ENCODE peak calls at places on chromosomes 16 and 17, in five cellular contexts. One of them, this sample, is unnamed.

GRCh38 chr16:53090591-53091507 is 36.1 kb downstream of the CHD9 start:
- DNase-seq in tibial artery: peak
- DNase-seq in testis: peak
- DNase-seq in left ventricle myocardium inferior: peak
- DNase-seq in HCT116: no peak
- DNase-seq in this sample: peak

GRCh38 chr17:45293413-45294211 is 23.2 kb downstream of the MAP3K14 start:
- DNase-seq in tibial artery: peak
- DNase-seq in testis: peak
- DNase-seq in left ventricle myocardium inferior: peak
- DNase-seq in HCT116: peak
- DNase-seq in this sample: peak

GRCh38 chr17:59848778-59849177 is 44.0 kb downstream of the TUBD1 start:
- DNase-seq in tibial artery: peak
- DNase-seq in testis: peak
- DNase-seq in left ventricle myocardium inferior: peak
- DNase-seq in HCT116: no peak
- DNase-seq in this sample: peak

GRCh38 chr16:46583036-46583435 is 38.1 kb downstream of the SHCBP1 start:
- DNase-seq in tibial artery: no peak
- DNase-seq in testis: no peak
- DNase-seq in left ventricle myocardium inferior: no peak
- DNase-seq in HCT116: no peak
- DNase-seq in this sample: no peak

GRCh38 chr17:11430766-11431165 is 167.5 kb upstream of the DNAH9 start:
- DNase-seq in tibial artery: no peak
- DNase-seq in testis: no peak
- DNase-seq in left ventricle myocardium inferior: no peak
- DNase-seq in HCT116: no peak
- DNase-seq in this sample: no peak

GRCh38 chr16:86455116-86455515 is 55.2 kb upstream of the FOXF1 start:
- DNase-seq in tibial artery: no peak
- DNase-seq in testis: no peak
- DNase-seq in left ventricle myocardium inferior: no peak
- DNase-seq in HCT116: no peak
- DNase-seq in this sample: no peak

GRCh38 chr16:57991551-57992059 is 8.9 kb downstream of the ZNF319 start:
- DNase-seq in tibial artery: no peak
- DNase-seq in testis: no peak
- DNase-seq in left ventricle myocardium inferior: no peak
- DNase-seq in HCT116: no peak
- DNase-seq in this sample: no peak

GRCh38 chr17:30244853-30245385 is 9.4 kb upstream of the SLC6A4 start:
- DNase-seq in tibial artery: no peak
- DNase-seq in testis: no peak
- DNase-seq in left ventricle myocardium inferior: no peak
- DNase-seq in HCT116: no peak
- DNase-seq in this sample: no peak

DNA sequence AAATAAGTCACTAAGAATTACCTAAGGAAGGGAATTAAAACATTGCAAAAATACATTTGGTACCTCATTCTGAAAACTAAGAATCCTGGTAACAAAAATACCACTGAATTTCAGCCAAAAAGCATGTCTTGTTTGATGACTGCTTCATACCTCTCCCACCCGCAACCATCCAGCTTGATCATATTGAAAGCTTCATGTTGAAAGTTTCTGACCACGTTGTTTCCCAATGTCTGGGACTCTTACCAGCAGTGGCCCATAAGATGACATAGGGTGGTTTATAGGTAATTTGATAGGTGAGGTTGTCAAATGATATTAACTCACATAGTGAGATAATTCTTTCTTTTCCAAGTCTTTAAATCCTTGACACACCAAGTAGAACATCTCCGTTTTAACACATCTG is 139.3 kb downstream of the CDH11 start:
- DNase-seq in tibial artery: no peak
- DNase-seq in testis: no peak
- DNase-seq in left ventricle myocardium inferior: no peak
- DNase-seq in HCT116: no peak
- DNase-seq in this sample: no peak
- H3K4me3 ChIP-seq in tibial artery: no peak
- H3K4me3 ChIP-seq in testis: no peak
- H3K4me3 ChIP-seq in left ventricle myocardium inferior: no peak
- H3K4me3 ChIP-seq in HCT116: no peak
- H3K4me3 ChIP-seq in this sample: no peak

DNA sequence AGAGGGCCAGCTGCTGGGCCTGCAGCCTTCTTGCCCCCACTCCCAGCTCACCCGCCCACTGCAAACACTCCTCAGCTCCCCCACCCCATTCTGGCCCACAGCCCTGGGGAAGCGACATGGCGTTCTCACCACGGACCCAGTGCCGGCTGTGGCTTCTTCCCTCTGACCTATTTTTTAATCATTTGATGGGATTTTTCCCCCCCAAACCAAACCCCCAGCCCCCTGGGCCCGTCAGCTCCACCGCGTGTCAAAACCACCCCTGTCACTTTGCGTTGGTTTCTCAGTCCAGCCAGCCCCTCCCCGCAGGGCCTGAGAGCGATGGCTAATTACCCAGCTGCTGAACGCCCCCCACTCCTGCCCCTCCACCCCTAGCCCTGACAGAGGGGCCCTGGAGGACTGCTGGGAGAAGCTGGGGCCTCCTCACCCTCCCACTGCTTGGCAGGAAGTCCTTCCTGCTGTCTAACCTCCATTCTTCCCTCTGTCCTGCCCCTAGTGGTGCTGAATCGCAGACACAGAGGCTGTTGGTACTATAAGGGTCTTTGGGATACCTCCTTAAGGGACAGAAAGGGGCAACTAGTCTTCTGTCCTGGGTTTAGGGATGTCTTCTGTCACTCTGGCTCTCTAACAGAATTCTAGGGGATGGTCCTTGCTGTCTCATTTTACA is 7.5 kb upstream of the TBX21 start:
- DNase-seq in tibial artery: no peak
- DNase-seq in testis: no peak
- DNase-seq in left ventricle myocardium inferior: no peak
- DNase-seq in HCT116: no peak
- DNase-seq in this sample: no peak
- TF ChIP-seq CTCF in tibial artery: no peak
- TF ChIP-seq CTCF in testis: no peak
- TF ChIP-seq CTCF in left ventricle myocardium inferior: no peak
- TF ChIP-seq CTCF in HCT116: peak
- TF ChIP-seq CTCF in this sample: no peak

GRCh38 chr16:55115506-55115905 is 184.8 kb downstream of the IRX5 start:
- DNase-seq in tibial artery: no peak
- DNase-seq in testis: no peak
- DNase-seq in left ventricle myocardium inferior: no peak
- DNase-seq in HCT116: no peak
- DNase-seq in this sample: no peak

GRCh38 chr16:55120408-55120807 is 189.7 kb downstream of the IRX5 start:
- DNase-seq in tibial artery: no peak
- DNase-seq in testis: no peak
- DNase-seq in left ventricle myocardium inferior: no peak
- DNase-seq in HCT116: no peak
- DNase-seq in this sample: no peak

GRCh38 chr16:55116165-55116894 is 185.7 kb downstream of the IRX5 start:
- DNase-seq in tibial artery: no peak
- DNase-seq in testis: no peak
- DNase-seq in left ventricle myocardium inferior: no peak
- DNase-seq in HCT116: no peak
- DNase-seq in this sample: no peak

GRCh38 chr16:55123652-55124051 is 193.0 kb downstream of the IRX5 start:
- DNase-seq in tibial artery: no peak
- DNase-seq in testis: no peak
- DNase-seq in left ventricle myocardium inferior: no peak
- DNase-seq in HCT116: no peak
- DNase-seq in this sample: no peak

DNA sequence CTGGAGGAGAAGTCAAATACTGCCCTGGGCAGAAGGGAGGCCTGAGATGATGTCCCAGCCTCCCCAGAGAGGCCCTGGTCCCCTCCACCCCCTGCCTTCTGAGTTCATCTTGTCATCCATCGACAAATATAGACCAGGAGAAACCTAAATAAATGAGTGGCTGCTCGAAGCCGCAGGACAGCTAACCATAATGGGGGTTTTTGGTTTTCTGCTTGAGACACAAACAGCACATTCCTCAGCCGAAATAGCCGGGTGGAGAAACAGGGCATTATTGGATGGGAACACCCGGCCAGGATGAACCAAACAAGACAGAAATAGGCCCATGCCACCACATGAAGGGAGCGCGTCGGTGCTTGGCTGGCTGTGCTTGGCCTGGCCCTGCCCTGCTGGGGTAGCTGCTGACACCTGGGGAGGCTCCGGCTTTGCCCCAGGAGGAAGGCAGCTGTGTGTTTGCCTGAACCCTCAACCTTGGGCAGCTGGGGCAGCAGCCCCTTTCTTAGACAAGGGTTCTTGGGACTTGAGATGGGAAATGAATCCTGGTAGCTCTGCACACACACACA is 188.1 kb downstream of the IRX5 start:
- DNase-seq in tibial artery: no peak
- DNase-seq in testis: no peak
- DNase-seq in left ventricle myocardium inferior: no peak
- DNase-seq in HCT116: no peak
- DNase-seq in this sample: no peak
- H3K27ac ChIP-seq in tibial artery: peak
- H3K27ac ChIP-seq in testis: no peak
- H3K27ac ChIP-seq in left ventricle myocardium inferior: no peak
- H3K27ac ChIP-seq in HCT116: no peak
- H3K27ac ChIP-seq in this sample: no peak

DNA sequence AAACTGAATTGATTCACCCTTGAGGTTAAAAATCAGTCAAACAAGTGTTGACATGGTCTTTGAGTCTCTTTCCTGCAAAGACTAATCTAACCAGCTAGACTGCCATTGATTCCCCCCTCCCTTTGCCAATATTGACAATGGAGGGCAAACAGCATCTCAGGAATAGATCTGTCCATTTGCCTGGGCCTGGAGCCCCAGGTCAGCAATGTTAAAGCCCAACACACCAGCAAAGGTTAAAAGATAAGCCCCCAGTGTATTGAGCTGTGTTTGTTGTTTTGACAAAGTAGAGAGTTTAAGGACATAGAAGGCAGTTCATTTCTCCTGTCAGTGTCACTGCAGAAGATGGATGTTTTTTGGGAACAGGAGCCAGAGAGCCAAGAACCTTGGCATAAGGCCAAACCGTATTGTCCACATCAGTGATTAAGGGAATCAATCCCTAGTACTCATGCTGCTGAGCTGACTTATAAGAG is 117.0 kb upstream of the COX10 start:
- DNase-seq in tibial artery: no peak
- DNase-seq in testis: no peak
- DNase-seq in left ventricle myocardium inferior: no peak
- DNase-seq in HCT116: no peak
- DNase-seq in this sample: no peak
- H3K4me3 ChIP-seq in tibial artery: no peak
- H3K4me3 ChIP-seq in testis: no peak
- H3K4me3 ChIP-seq in left ventricle myocardium inferior: no peak
- H3K4me3 ChIP-seq in HCT116: no peak
- H3K4me3 ChIP-seq in this sample: no peak

GRCh38 chr16:82755570-82756282 is 129.0 kb downstream of the CDH13 start:
- DNase-seq in tibial artery: no peak
- DNase-seq in testis: no peak
- DNase-seq in left ventricle myocardium inferior: no peak
- DNase-seq in HCT116: no peak
- DNase-seq in this sample: no peak
- TF ChIP-seq CTCF in tibial artery: no peak
- TF ChIP-seq CTCF in testis: no peak
- TF ChIP-seq CTCF in left ventricle myocardium inferior: no peak
- TF ChIP-seq CTCF in HCT116: peak
- TF ChIP-seq CTCF in this sample: no peak

GRCh38 chr16:29663829-29664132 is 734 bp downstream of the SPN start:
- DNase-seq in tibial artery: no peak
- DNase-seq in testis: no peak
- DNase-seq in left ventricle myocardium inferior: no peak
- DNase-seq in HCT116: no peak
- DNase-seq in this sample: no peak

GRCh38 chr16:29664133-29664912 is 1.3 kb downstream of the SPN start:
- DNase-seq in tibial artery: no peak
- DNase-seq in testis: no peak
- DNase-seq in left ventricle myocardium inferior: no peak
- DNase-seq in HCT116: no peak
- DNase-seq in this sample: no peak

GRCh38 chr16:29662729-29663019 is 373 bp upstream of the SPN start:
- DNase-seq in tibial artery: no peak
- DNase-seq in testis: no peak
- DNase-seq in left ventricle myocardium inferior: no peak
- DNase-seq in HCT116: no peak
- DNase-seq in this sample: no peak

GRCh38 chr16:29663020-29663828 is at the start of gene SPN:
- DNase-seq in tibial artery: no peak
- DNase-seq in testis: no peak
- DNase-seq in left ventricle myocardium inferior: no peak
- DNase-seq in HCT116: no peak
- DNase-seq in this sample: no peak

DNA sequence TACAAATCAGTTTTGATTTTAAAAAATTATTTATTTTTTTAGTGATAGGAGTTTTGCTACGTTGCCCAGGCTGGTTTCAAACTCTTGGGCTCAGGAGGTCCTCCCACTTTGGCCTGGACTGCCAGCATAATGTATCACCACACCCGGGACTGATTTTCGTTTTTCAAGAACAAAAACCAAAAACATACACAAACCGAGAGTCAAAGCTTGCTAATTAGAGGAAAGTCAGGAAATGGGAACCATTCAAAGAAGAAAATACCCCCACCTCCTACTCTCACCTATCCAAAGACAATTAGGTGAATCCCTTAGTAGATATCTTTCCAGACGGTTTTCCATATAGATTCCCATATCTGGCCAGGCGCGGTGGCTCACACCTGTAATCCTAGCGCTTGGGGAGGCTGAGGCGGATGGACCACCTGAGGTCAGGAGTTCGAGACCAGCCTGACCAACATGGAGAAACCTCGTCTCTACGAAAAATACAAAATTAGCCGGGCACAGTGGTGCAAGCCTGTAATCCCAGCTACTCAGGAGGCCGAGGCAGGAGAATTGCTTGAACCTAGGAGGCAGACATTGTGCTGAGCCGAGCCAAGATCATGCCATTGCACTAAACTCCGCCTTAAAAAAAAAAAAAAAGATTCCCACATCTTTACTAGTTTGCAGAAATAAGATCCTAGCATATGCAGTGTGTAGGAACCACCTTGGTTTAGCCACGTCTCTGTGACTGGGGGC is 883 bp upstream of the SPN start:
- DNase-seq in tibial artery: no peak
- DNase-seq in testis: no peak
- DNase-seq in left ventricle myocardium inferior: no peak
- DNase-seq in HCT116: no peak
- DNase-seq in this sample: no peak
- H3K27ac ChIP-seq in tibial artery: no peak
- H3K27ac ChIP-seq in testis: no peak
- H3K27ac ChIP-seq in left ventricle myocardium inferior: no peak
- H3K27ac ChIP-seq in HCT116: no peak
- H3K27ac ChIP-seq in this sample: no peak

This sample was measured in adrenal gland.